ENCODE peak calls at places on chromosome 14, in five cellular contexts. N is left lung, Z is fibroblast of mammary gland, S is stomach, K is GM12865. J is an unnamed sample.

GRCh38 chr14:90105756-90106155 is 44.0 kb downstream of the KCNK13 start:
- DNase-seq in K (no peak), S (no peak), Z (no peak), N (no peak), J (no peak)

GRCh38 chr14:54673193-54674121 is 106.5 kb downstream of the SAMD4A start:
- DNase-seq in S (no peak), N (no peak), Z (peak), K (no peak), J (no peak)

GRCh38 chr14:64114166-64114565 is 180.0 kb downstream of the ESR2 start:
- DNase-seq in N (no peak), S (no peak), K (no peak), Z (no peak), J (peak)

GRCh38 chr14:53391631-53392030 is 238.5 kb upstream of the DDHD1 start:
- DNase-seq in Z (peak), K (no peak), N (no peak), S (no peak), J (peak)

GRCh38 chr14:59283380-59283779 is 94.9 kb downstream of the DAAM1 start:
- DNase-seq in S (no peak), Z (peak), K (no peak), N (no peak), J (peak)

GRCh38 chr14:102729825-102730224 is 47.4 kb upstream of the TRAF3 start:
- DNase-seq in Z (no peak), S (no peak), N (no peak), K (no peak), J (no peak)

GRCh38 chr14:102088012-102088792 is 1.4 kb upstream of the HSP90AA1 start:
- DNase-seq in K (peak), N (peak), S (peak), Z (peak), J (peak)

GRCh38 chr14:104651876-104652260 is 37.5 kb upstream of the INF2 start:
- DNase-seq in Z (no peak), N (no peak), S (no peak), K (no peak), J (no peak)

GRCh38 chr14:96829791-96830190 is 32.6 kb downstream of the VRK1 start:
- DNase-seq in Z (no peak), N (no peak), K (no peak), S (no peak), J (no peak)

GRCh38 chr14:50978521-50978871 is 34.2 kb upstream of the PYGL start:
- DNase-seq in S (no peak), N (no peak), Z (no peak), K (no peak), J (no peak)

GRCh38 chr14:50974118-50974517 is 29.8 kb upstream of the PYGL start:
- DNase-seq in Z (no peak), K (no peak), N (no peak), S (no peak), J (no peak)

GRCh38 chr14:50978888-50979287 is 34.6 kb upstream of the PYGL start:
- DNase-seq in Z (no peak), K (peak), S (no peak), N (no peak), J (no peak)

GRCh38 chr14:50980451-50980850 is 36.2 kb upstream of the PYGL start:
- DNase-seq in K (no peak), N (no peak), Z (no peak), S (no peak), J (no peak)

GRCh38 chr14:50977863-50978520 is 33.7 kb upstream of the PYGL start:
- DNase-seq in S (no peak), N (no peak), Z (no peak), K (peak), J (no peak)
- H3K4me3 ChIP-seq in S (no peak), N (no peak), Z (no peak), K (no peak), J (no peak)

DNA sequence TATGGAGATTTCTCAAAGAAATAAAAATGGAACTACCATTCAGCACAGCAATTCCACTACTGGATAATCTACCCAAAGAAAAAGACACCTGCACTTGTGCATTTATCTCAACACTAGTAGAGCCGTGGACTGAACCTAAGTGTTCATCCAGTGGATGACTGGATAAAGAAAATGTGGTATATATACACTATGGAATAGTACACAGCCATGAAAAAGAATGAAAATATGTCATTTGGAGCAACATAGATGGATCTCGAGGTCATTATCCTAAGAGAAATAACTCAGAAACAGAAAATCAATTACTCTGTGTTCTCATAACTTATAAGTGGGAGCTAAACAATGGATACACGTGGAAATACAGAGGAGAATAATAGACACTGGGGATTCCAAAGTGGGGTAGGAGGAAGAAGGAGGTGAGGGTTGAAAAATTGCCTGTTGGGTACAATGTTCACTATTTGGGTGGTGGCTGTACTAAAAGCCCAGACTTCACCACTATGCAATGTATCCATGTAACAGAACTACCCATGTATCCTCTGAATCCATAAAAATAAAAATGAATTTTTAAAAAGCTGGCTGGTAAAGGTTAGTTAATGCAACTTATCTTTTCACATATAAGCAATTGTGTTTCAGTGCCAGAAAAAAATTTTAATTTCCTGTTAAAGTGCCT is 130.7 kb downstream of the FOXA1 start:
- DNase-seq in Z (no peak), K (no peak), N (no peak), S (no peak), J (no peak)
- TF ChIP-seq CTCF in Z (no peak), K (no peak), N (no peak), S (no peak), J (no peak)

DNA sequence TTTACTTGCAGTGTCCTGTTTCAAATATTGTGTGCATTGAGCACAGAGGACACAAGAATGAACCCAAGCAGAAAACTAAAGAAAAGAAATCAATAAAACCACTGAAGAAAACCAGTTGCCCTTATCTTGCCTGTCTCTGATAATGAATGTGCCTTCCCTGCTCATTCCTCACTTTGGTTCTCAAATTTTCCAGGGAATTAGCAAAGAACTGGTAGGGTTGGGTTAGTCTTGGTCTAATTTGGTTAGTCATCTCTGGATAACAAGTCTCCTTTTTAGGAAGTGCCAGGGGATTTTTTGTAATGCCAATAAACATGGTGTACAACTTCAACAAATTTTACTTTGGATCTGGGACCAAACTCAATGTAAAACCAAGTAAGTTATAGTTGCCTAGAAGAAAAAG is 65.7 kb downstream of the DAD1 start:
- DNase-seq in N (no peak), K (no peak), S (no peak), Z (no peak), J (no peak)
- H3K4me3 ChIP-seq in N (no peak), K (no peak), S (no peak), Z (no peak), J (no peak)

DNA sequence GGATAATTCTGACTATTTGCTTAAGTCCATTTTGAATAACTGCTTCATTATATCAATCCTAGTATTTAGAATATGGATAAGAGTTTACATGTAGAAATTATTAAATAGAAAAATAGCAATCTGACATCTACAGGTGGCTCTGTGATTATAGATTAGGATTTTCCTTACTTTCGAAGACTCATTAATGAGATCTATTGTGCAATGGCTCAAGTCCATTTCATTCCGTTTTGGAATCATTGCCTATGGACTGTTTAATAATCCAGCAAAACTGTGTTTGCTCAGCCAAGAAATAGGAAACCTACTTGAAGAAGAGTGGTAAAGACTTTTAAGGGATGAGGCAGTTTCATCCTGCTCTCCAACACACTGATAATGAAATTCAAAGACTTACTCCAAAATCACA is 67.8 kb upstream of the SSTR1 start:
- DNase-seq in Z (no peak), K (no peak), N (no peak), S (no peak), J (no peak)
- TF ChIP-seq CTCF in Z (no peak), K (no peak), N (no peak), S (no peak), J (no peak)

GRCh38 chr14:29928342-29928640 is 644 bp upstream of the PRKD1 start:
- DNase-seq in K (no peak), S (no peak), Z (no peak), N (no peak), J (no peak)
- H3K4me3 ChIP-seq in K (no peak), S (peak), Z (peak), N (peak), J (no peak)

DNA sequence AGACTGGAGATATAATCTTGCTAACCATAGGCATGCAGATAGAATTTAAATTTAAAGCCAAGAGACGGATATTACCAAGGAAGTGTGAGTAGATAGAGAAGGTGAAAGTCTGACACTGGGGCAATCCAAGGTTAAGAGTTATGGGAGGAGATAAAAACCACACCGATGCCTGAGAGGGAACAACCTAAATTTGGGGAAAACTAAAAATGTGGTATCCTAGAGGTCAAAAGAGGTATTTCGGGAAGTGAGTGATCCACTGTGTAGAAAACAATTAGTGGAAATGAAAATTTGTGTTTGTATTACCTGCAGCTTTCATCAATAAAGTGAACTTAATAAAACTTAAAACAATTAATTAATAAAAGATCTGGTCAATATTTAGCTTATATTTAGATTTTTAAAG is 269.0 kb upstream of the RPL10L start:
- DNase-seq in Z (no peak), N (no peak), K (no peak), S (no peak), J (no peak)
- TF ChIP-seq CTCF in Z (no peak), N (no peak), K (no peak), S (no peak), J (no peak)

GRCh38 chr14:68807148-68807600 is 14.3 kb upstream of the ZFP36L1 start:
- DNase-seq in S (peak), K (no peak), Z (peak), N (peak), J (peak)
- H3K4me3 ChIP-seq in S (no peak), K (no peak), Z (no peak), N (no peak), J (no peak)